ENCODE peak calls at places on chromosome 18, in seven cellular contexts. X is neuronal stem cell, R is GM23248, F is PC-3, Z is OCI-LY7, O is breast epithelium, S is trophoblast cell. I is an unnamed sample. For H3K4me1, the result is how much of the 10 kb centered on the place peaks cover.

GRCh38 chr18:75003764-75004690 is 204.9 kb downstream of the PTGR3 start:
- DNase-seq in X (no peak), R (no peak), F (no peak), Z (no peak), O (no peak), S (no peak), I (no peak)

GRCh38 chr18:40917096-40917495 is 1037.9 kb upstream of the PIK3C3 start:
- DNase-seq in X (no peak), R (peak), F (peak), Z (no peak), O (no peak), S (no peak), I (no peak)

GRCh38 chr18:46502444-46502843 is 154.6 kb downstream of the LOXHD1 start:
- DNase-seq in X (peak), R (no peak), F (no peak), Z (no peak), O (no peak), S (no peak), I (no peak)

GRCh38 chr18:39806519-39806918 is 2148.5 kb upstream of the PIK3C3 start:
- DNase-seq in X (no peak), R (peak), F (peak), Z (no peak), O (no peak), S (no peak), I (no peak)

GRCh38 chr18:212780-213179 is 54.4 kb downstream of the USP14 start:
- DNase-seq in X (no peak), R (peak), F (no peak), Z (peak), O (no peak), S (no peak), I (no peak)

GRCh38 chr18:59690216-59691045 is 6.8 kb downstream of the CCBE1 start:
- DNase-seq in X (no peak), R (no peak), F (peak), Z (no peak), O (no peak), S (no peak), I (no peak)

GRCh38 chr18:5747678-5748077 is 147.6 kb downstream of the TMEM200C start:
- DNase-seq in X (no peak), R (no peak), F (no peak), Z (no peak), O (no peak), S (no peak), I (no peak)

GRCh38 chr18:57954928-57955327 is 89.1 kb upstream of the NEDD4L start:
- DNase-seq in X (no peak), R (no peak), F (no peak), Z (no peak), O (no peak), S (peak), I (no peak)

GRCh38 chr18:24601624-24602023 is 141.2 kb downstream of the HRH4 start:
- DNase-seq in X (no peak), R (no peak), F (no peak), Z (no peak), O (no peak), S (no peak), I (no peak)

GRCh38 chr18:60277855-60278480 is 94.6 kb downstream of the MC4R start:
- DNase-seq in X (no peak), R (peak), F (peak), Z (no peak), O (no peak), S (no peak), I (no peak)

GRCh38 chr18:29157905-29158304 is 981.0 kb upstream of the CDH2 start:
- DNase-seq in X (no peak), R (no peak), F (peak), Z (no peak), O (no peak), S (no peak), I (no peak)

GRCh38 chr18:77360315-77361186 is 110.9 kb downstream of the GALR1 start:
- DNase-seq in X (peak), R (no peak), F (no peak), Z (peak), O (no peak), S (no peak), I (no peak)

GRCh38 chr18:67068608-67069007 is 447.9 kb downstream of the DSEL start:
- DNase-seq in X (no peak), R (no peak), F (no peak), Z (no peak), O (no peak), S (no peak), I (no peak)

GRCh38 chr18:70936160-70936559 is 647.3 kb downstream of the SOCS6 start:
- DNase-seq in X (no peak), R (no peak), F (no peak), Z (no peak), O (no peak), S (no peak), I (no peak)

GRCh38 chr18:11729556-11729955 is 40.5 kb downstream of the GNAL start:
- DNase-seq in X (no peak), R (no peak), F (peak), Z (no peak), O (peak), S (no peak), I (no peak)

GRCh38 chr18:67362906-67363305 is 153.6 kb downstream of the DSEL start:
- DNase-seq in X (no peak), R (no peak), F (no peak), Z (no peak), O (no peak), S (no peak), I (no peak)

GRCh38 chr18:50749421-50749820 is 70.4 kb downstream of the MRO start:
- DNase-seq in X (no peak), R (no peak), F (no peak), Z (no peak), O (no peak), S (no peak), I (no peak)

GRCh38 chr18:38470421-38470820 is 904.8 kb upstream of the CELF4 start:
- DNase-seq in X (no peak), R (no peak), F (no peak), Z (no peak), O (no peak), S (no peak), I (no peak)

GRCh38 chr18:77052656-77053309 is 79.8 kb downstream of the MBP start:
- DNase-seq in X (no peak), R (no peak), F (no peak), Z (peak), O (no peak), S (no peak), I (no peak)

GRCh38 chr18:210075-210474 is 51.7 kb downstream of the USP14 start:
- DNase-seq in X (no peak), R (no peak), F (no peak), Z (no peak), O (no peak), S (no peak), I (no peak)

GRCh38 chr18:11885278-11885991 is 22.7 kb downstream of the MPPE1 start:
- DNase-seq in X (no peak), R (no peak), F (no peak), Z (no peak), O (no peak), S (no peak), I (no peak)

GRCh38 chr18:23226930-23227728 is 91.8 kb downstream of the CABLES1 start:
- DNase-seq in X (no peak), R (peak), F (peak), Z (no peak), O (no peak), S (no peak), I (no peak)

GRCh38 chr18:14978962-14979535 is 231.1 kb downstream of the ANKRD30B start:
- DNase-seq in X (peak), R (peak), F (peak), Z (peak), O (no peak), S (peak), I (peak)

GRCh38 chr18:76670564-76671288 is 151.6 kb upstream of the ZNF236 start:
- DNase-seq in X (no peak), R (peak), F (no peak), Z (no peak), O (no peak), S (no peak), I (peak)

GRCh38 chr18:58615150-58616132 is 13.4 kb downstream of the ALPK2 start:
- DNase-seq in X (no peak), R (peak), F (peak), Z (no peak), O (no peak), S (no peak), I (no peak)

GRCh38 chr18:3592864-3593263 is 142.9 kb downstream of the TGIF1 start:
- DNase-seq in X (no peak), R (no peak), F (no peak), Z (no peak), O (no peak), S (no peak), I (no peak)

GRCh38 chr18:13264986-13265900 is 46.7 kb downstream of the LDLRAD4 start:
- DNase-seq in X (no peak), R (no peak), F (no peak), Z (no peak), O (peak), S (no peak), I (no peak)

GRCh38 chr18:75141166-75141565 is 67.8 kb downstream of the PTGR3 start:
- DNase-seq in X (no peak), R (no peak), F (no peak), Z (no peak), O (no peak), S (no peak), I (no peak)

GRCh38 chr18:59898609-59899297 is 1.0 kb upstream of the PMAIP1 start:
- DNase-seq in X (no peak), R (no peak), F (no peak), Z (no peak), O (no peak), S (no peak), I (no peak)

GRCh38 chr18:61679836-61680235 is 213.0 kb downstream of the RNF152 start:
- DNase-seq in X (no peak), R (peak), F (no peak), Z (no peak), O (no peak), S (no peak), I (no peak)

GRCh38 chr18:38007931-38008330 is 442.3 kb upstream of the CELF4 start:
- DNase-seq in X (no peak), R (no peak), F (no peak), Z (no peak), O (no peak), S (no peak), I (no peak)

GRCh38 chr18:58590231-58590630 is 38.7 kb downstream of the ALPK2 start:
- DNase-seq in X (no peak), R (peak), F (no peak), Z (no peak), O (no peak), S (peak), I (peak)

GRCh38 chr18:79439201-79440023 is 43.7 kb downstream of the NFATC1 start:
- DNase-seq in X (no peak), R (no peak), F (peak), Z (no peak), O (no peak), S (no peak), I (no peak)

GRCh38 chr18:45084207-45084606 is 403.5 kb downstream of the SETBP1 start:
- DNase-seq in X (no peak), R (no peak), F (no peak), Z (no peak), O (no peak), S (no peak), I (peak)

GRCh38 chr18:28108254-28108653 is 68.7 kb downstream of the CDH2 start:
- DNase-seq in X (no peak), R (no peak), F (no peak), Z (no peak), O (no peak), S (no peak), I (no peak)
- H3K4me1 ChIP-seq in X (under half), R (half or more), F (under half), Z (under half), O (under half), S (under half), I (under half)

DNA sequence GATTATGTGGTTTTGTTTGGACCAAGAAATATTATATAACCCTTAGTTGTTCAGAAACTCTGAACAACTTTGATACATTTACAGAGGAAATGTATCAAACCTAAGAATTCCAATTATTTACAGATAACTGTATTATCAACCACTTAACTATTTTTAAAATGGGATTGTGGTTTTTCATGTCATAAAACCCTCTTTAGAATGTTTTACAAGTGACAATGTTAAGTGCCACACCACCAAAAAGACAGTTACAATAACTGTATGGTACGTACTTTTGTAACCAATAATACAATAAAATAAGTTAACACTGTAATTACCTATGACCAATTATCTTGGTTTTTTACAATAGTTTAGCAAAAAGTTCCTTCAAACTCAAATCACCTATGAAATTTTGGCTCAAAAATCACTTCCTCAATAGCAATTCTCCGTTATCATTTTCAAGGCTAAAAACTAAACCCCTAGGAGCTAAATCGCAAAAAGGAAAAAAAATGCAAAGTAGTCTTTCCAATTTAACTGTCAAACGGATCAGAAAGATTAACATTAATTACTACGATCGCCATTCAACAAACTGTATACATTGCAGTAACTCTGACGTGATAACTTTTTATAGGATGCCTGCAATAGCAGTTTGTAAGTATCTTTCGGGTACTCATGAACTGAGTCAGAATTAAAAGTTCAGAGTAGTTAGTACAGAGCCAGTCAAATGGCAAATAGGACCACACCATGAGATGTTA is 1.5 kb downstream of the ROCK1 start:
- DNase-seq in X (no peak), R (peak), F (peak), Z (peak), O (no peak), S (no peak), I (no peak)
- H3K27ac ChIP-seq in X (peak), R (peak), F (no peak), Z (peak), O (no peak), S (no peak), I (no peak)

GRCh38 chr18:9147440-9148238 is 11.1 kb downstream of the ANKRD12 start:
- DNase-seq in X (no peak), R (peak), F (peak), Z (peak), O (no peak), S (peak), I (peak)
- H3K4me1 ChIP-seq in X (under half), R (under half), F (under half), Z (half or more), O (under half), S (under half), I (under half)

GRCh38 chr18:63238711-63239110 is 80.9 kb downstream of the BCL2 start:
- DNase-seq in X (peak), R (no peak), F (no peak), Z (no peak), O (no peak), S (peak), I (no peak)
- H3K27ac ChIP-seq in X (peak), R (peak), F (no peak), Z (no peak), O (peak), S (no peak), I (peak)

DNA sequence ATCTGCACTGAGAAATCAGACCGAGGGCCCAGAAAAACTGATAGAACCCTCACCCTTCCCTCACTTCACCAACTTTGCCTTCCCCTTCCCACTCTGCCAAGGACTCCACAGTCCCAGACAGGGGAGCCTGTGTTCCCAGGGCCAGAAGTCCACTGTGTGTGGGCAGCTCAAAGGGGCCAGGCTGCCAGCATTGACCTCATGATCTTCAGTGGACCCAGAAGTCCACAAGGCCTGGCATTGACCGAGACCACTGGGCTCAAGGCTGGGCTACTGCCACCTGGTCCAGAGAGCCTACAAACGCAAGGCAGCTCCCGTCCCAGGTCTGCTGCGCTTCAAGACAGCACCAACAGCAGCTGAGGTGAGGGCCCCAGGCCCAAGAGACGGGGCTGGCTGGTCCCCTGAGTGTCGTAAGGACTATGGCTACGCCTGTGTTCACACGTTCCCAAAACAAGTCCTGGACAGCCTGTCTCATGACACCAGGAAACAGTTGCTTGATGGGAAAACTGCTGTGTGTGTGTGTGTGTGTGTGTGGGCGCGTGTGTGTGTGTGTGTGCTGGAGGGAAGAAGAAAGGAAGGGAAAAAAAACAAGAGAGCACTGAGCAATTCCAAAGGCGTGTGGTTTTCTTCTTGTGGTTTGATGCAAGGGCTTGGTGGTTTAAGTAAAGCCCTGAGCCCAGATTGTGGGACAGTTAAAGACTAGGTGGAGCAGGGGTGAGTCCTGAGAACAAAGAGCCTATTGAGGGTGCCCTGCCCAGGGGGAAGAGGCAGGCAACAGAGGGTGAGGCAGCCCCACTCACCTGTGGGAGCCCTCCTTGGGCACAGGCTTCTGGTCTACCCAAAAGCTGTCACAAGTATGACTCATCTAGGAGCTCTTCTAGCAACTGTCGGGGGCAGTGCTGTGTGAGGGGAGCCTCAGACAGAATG is 46.6 kb upstream of the ZBTB7C start:
- DNase-seq in X (no peak), R (peak), F (peak), Z (no peak), O (peak), S (no peak), I (peak)
- H3K4me1 ChIP-seq in X (under half), R (under half), F (under half), Z (under half), O (under half), S (under half), I (under half)

GRCh38 chr18:63312731-63313408 is 6.7 kb downstream of the BCL2 start:
- DNase-seq in X (no peak), R (no peak), F (no peak), Z (no peak), O (no peak), S (no peak), I (no peak)
- H3K27ac ChIP-seq in X (no peak), R (no peak), F (no peak), Z (no peak), O (peak), S (no peak), I (peak)

GRCh38 chr18:55421612-55422381 is 166.2 kb downstream of the TCF4 start:
- DNase-seq in X (no peak), R (peak), F (no peak), Z (peak), O (no peak), S (no peak), I (no peak)

GRCh38 chr18:55420665-55420964 is 167.4 kb downstream of the TCF4 start:
- DNase-seq in X (no peak), R (no peak), F (no peak), Z (peak), O (no peak), S (no peak), I (no peak)

GRCh38 chr18:55420977-55421611 is 166.9 kb downstream of the TCF4 start:
- DNase-seq in X (no peak), R (peak), F (no peak), Z (no peak), O (no peak), S (no peak), I (no peak)

GRCh38 chr18:55419939-55420664 is 167.9 kb downstream of the TCF4 start:
- DNase-seq in X (no peak), R (peak), F (no peak), Z (no peak), O (no peak), S (no peak), I (no peak)

GRCh38 chr18:55422456-55423185 is 165.4 kb downstream of the TCF4 start:
- DNase-seq in X (no peak), R (peak), F (no peak), Z (peak), O (no peak), S (no peak), I (peak)
- H3K4me1 ChIP-seq in X (under half), R (under half), F (under half), Z (half or more), O (under half), S (under half), I (under half)

GRCh38 chr18:22166070-22166972 is 3.1 kb upstream of the GATA6 start:
- DNase-seq in X (no peak), R (no peak), F (no peak), Z (no peak), O (no peak), S (no peak), I (peak)

GRCh38 chr18:22167471-22168151 is 1.8 kb upstream of the GATA6 start:
- DNase-seq in X (peak), R (peak), F (no peak), Z (no peak), O (no peak), S (no peak), I (peak)

GRCh38 chr18:22168360-22168921 is 948 bp upstream of the GATA6 start:
- DNase-seq in X (no peak), R (no peak), F (peak), Z (no peak), O (no peak), S (peak), I (peak)

GRCh38 chr18:22165603-22166069 is 3.8 kb upstream of the GATA6 start:
- DNase-seq in X (no peak), R (no peak), F (no peak), Z (no peak), O (no peak), S (no peak), I (no peak)

GRCh38 chr18:22167091-22167470 is 2.3 kb upstream of the GATA6 start:
- DNase-seq in X (no peak), R (no peak), F (no peak), Z (no peak), O (no peak), S (no peak), I (no peak)
- H3K27ac ChIP-seq in X (no peak), R (no peak), F (no peak), Z (no peak), O (no peak), S (no peak), I (no peak)

I was measured in testis.